ENCODE peak calls at places on chromosomes 6 and 20, in eight cellular contexts. One of them, this sample, is unnamed.
A peak's percentile ranks its signal among the peaks of the same experiment; 100 is the strongest.

GRCh38 chr6:109143191-109143590 is 47.9 kb downstream of the CEP57L1 start:
- DNase-seq in epithelial cell of esophagus: no peak
- DNase-seq in activated T-cell treated with anti-CD3 and anti-CD28 coated beads for 1 hour: no peak
- DNase-seq in stimulated activated CD4-positive, alpha-beta T cell treated with anti-CD3 and anti-CD28 coated beads, Interleukin-15, amount 100 ng/mL, for 24 hours: no peak
- DNase-seq in effector CD8-positive, alpha-beta T cell: no peak
- DNase-seq in SK-N-SH: no peak
- DNase-seq in activated T-helper 1 cell treated with anti-CD3 and anti-CD28 coated beads, Interleukin-12 subunit alpha, Interleukin-12 subunit beta, Interleukin-2, Interleukin-4 antibody, amounts not matched to agents 30 ng/mL and 10 ng/mL and 1 ng/mL, durations not matched to agents 14 hours and 24 hours and 36 hours: no peak
- DNase-seq in tibial artery: no peak
- DNase-seq in this sample: no peak

GRCh38 chr20:46269372-46269771 is 38.9 kb downstream of the CDH22 start:
- DNase-seq in epithelial cell of esophagus: no peak
- DNase-seq in activated T-cell treated with anti-CD3 and anti-CD28 coated beads for 1 hour: no peak
- DNase-seq in stimulated activated CD4-positive, alpha-beta T cell treated with anti-CD3 and anti-CD28 coated beads, Interleukin-15, amount 100 ng/mL, for 24 hours: no peak
- DNase-seq in effector CD8-positive, alpha-beta T cell: no peak
- DNase-seq in SK-N-SH: no peak
- DNase-seq in activated T-helper 1 cell treated with anti-CD3 and anti-CD28 coated beads, Interleukin-12 subunit alpha, Interleukin-12 subunit beta, Interleukin-2, Interleukin-4 antibody, amounts not matched to agents 30 ng/mL and 10 ng/mL and 1 ng/mL, durations not matched to agents 14 hours and 24 hours and 36 hours: no peak
- DNase-seq in tibial artery: no peak
- DNase-seq in this sample: no peak

GRCh38 chr6:32131439-32131948 is 1.4 kb upstream of the FKBPL start:
- DNase-seq in epithelial cell of esophagus: no peak
- DNase-seq in activated T-cell treated with anti-CD3 and anti-CD28 coated beads for 1 hour: no peak
- DNase-seq in stimulated activated CD4-positive, alpha-beta T cell treated with anti-CD3 and anti-CD28 coated beads, Interleukin-15, amount 100 ng/mL, for 24 hours: no peak
- DNase-seq in effector CD8-positive, alpha-beta T cell: no peak
- DNase-seq in SK-N-SH: no peak
- DNase-seq in activated T-helper 1 cell treated with anti-CD3 and anti-CD28 coated beads, Interleukin-12 subunit alpha, Interleukin-12 subunit beta, Interleukin-2, Interleukin-4 antibody, amounts not matched to agents 30 ng/mL and 10 ng/mL and 1 ng/mL, durations not matched to agents 14 hours and 24 hours and 36 hours: no peak
- DNase-seq in tibial artery: no peak
- DNase-seq in this sample: no peak

GRCh38 chr6:140921366-140922226 is 1211.1 kb upstream of the GJE1 start:
- DNase-seq in epithelial cell of esophagus: peak; percentile 93
- DNase-seq in activated T-cell treated with anti-CD3 and anti-CD28 coated beads for 1 hour: no peak
- DNase-seq in stimulated activated CD4-positive, alpha-beta T cell treated with anti-CD3 and anti-CD28 coated beads, Interleukin-15, amount 100 ng/mL, for 24 hours: peak; percentile 5
- DNase-seq in effector CD8-positive, alpha-beta T cell: no peak
- DNase-seq in SK-N-SH: peak; percentile 13
- DNase-seq in activated T-helper 1 cell treated with anti-CD3 and anti-CD28 coated beads, Interleukin-12 subunit alpha, Interleukin-12 subunit beta, Interleukin-2, Interleukin-4 antibody, amounts not matched to agents 30 ng/mL and 10 ng/mL and 1 ng/mL, durations not matched to agents 14 hours and 24 hours and 36 hours: no peak
- DNase-seq in tibial artery: no peak
- DNase-seq in this sample: no peak

GRCh38 chr6:55918639-55919038 is 43.2 kb upstream of the BMP5 start:
- DNase-seq in epithelial cell of esophagus: peak; percentile 56
- DNase-seq in activated T-cell treated with anti-CD3 and anti-CD28 coated beads for 1 hour: no peak
- DNase-seq in stimulated activated CD4-positive, alpha-beta T cell treated with anti-CD3 and anti-CD28 coated beads, Interleukin-15, amount 100 ng/mL, for 24 hours: no peak
- DNase-seq in effector CD8-positive, alpha-beta T cell: no peak
- DNase-seq in SK-N-SH: no peak
- DNase-seq in activated T-helper 1 cell treated with anti-CD3 and anti-CD28 coated beads, Interleukin-12 subunit alpha, Interleukin-12 subunit beta, Interleukin-2, Interleukin-4 antibody, amounts not matched to agents 30 ng/mL and 10 ng/mL and 1 ng/mL, durations not matched to agents 14 hours and 24 hours and 36 hours: no peak
- DNase-seq in tibial artery: no peak
- DNase-seq in this sample: no peak

GRCh38 chr6:154410619-154411044 is 54.0 kb upstream of the IPCEF1 start:
- DNase-seq in epithelial cell of esophagus: peak; percentile 85
- DNase-seq in activated T-cell treated with anti-CD3 and anti-CD28 coated beads for 1 hour: no peak
- DNase-seq in stimulated activated CD4-positive, alpha-beta T cell treated with anti-CD3 and anti-CD28 coated beads, Interleukin-15, amount 100 ng/mL, for 24 hours: peak; percentile 72
- DNase-seq in effector CD8-positive, alpha-beta T cell: no peak
- DNase-seq in SK-N-SH: no peak
- DNase-seq in activated T-helper 1 cell treated with anti-CD3 and anti-CD28 coated beads, Interleukin-12 subunit alpha, Interleukin-12 subunit beta, Interleukin-2, Interleukin-4 antibody, amounts not matched to agents 30 ng/mL and 10 ng/mL and 1 ng/mL, durations not matched to agents 14 hours and 24 hours and 36 hours: no peak
- DNase-seq in tibial artery: peak; percentile 42
- DNase-seq in this sample: no peak

GRCh38 chr20:38499366-38499765 is 26.7 kb downstream of the RALGAPB start:
- DNase-seq in epithelial cell of esophagus: peak; percentile 13
- DNase-seq in activated T-cell treated with anti-CD3 and anti-CD28 coated beads for 1 hour: no peak
- DNase-seq in stimulated activated CD4-positive, alpha-beta T cell treated with anti-CD3 and anti-CD28 coated beads, Interleukin-15, amount 100 ng/mL, for 24 hours: no peak
- DNase-seq in effector CD8-positive, alpha-beta T cell: no peak
- DNase-seq in SK-N-SH: no peak
- DNase-seq in activated T-helper 1 cell treated with anti-CD3 and anti-CD28 coated beads, Interleukin-12 subunit alpha, Interleukin-12 subunit beta, Interleukin-2, Interleukin-4 antibody, amounts not matched to agents 30 ng/mL and 10 ng/mL and 1 ng/mL, durations not matched to agents 14 hours and 24 hours and 36 hours: no peak
- DNase-seq in tibial artery: no peak
- DNase-seq in this sample: no peak

GRCh38 chr20:61654726-61655125 is 402.7 kb downstream of the CDH4 start:
- DNase-seq in epithelial cell of esophagus: no peak
- DNase-seq in activated T-cell treated with anti-CD3 and anti-CD28 coated beads for 1 hour: no peak
- DNase-seq in stimulated activated CD4-positive, alpha-beta T cell treated with anti-CD3 and anti-CD28 coated beads, Interleukin-15, amount 100 ng/mL, for 24 hours: no peak
- DNase-seq in effector CD8-positive, alpha-beta T cell: no peak
- DNase-seq in SK-N-SH: no peak
- DNase-seq in activated T-helper 1 cell treated with anti-CD3 and anti-CD28 coated beads, Interleukin-12 subunit alpha, Interleukin-12 subunit beta, Interleukin-2, Interleukin-4 antibody, amounts not matched to agents 30 ng/mL and 10 ng/mL and 1 ng/mL, durations not matched to agents 14 hours and 24 hours and 36 hours: no peak
- DNase-seq in tibial artery: no peak
- DNase-seq in this sample: no peak

GRCh38 chr20:57509665-57510237 is 15.2 kb downstream of the CTCFL start:
- DNase-seq in epithelial cell of esophagus: peak; percentile 35
- DNase-seq in activated T-cell treated with anti-CD3 and anti-CD28 coated beads for 1 hour: no peak
- DNase-seq in stimulated activated CD4-positive, alpha-beta T cell treated with anti-CD3 and anti-CD28 coated beads, Interleukin-15, amount 100 ng/mL, for 24 hours: peak; percentile 27
- DNase-seq in effector CD8-positive, alpha-beta T cell: no peak
- DNase-seq in SK-N-SH: peak; percentile 56
- DNase-seq in activated T-helper 1 cell treated with anti-CD3 and anti-CD28 coated beads, Interleukin-12 subunit alpha, Interleukin-12 subunit beta, Interleukin-2, Interleukin-4 antibody, amounts not matched to agents 30 ng/mL and 10 ng/mL and 1 ng/mL, durations not matched to agents 14 hours and 24 hours and 36 hours: no peak
- DNase-seq in tibial artery: no peak
- DNase-seq in this sample: no peak

This sample was measured in GF-D8.